ENCODE peak calls at places on chromosomes 2 and 18, in four cellular contexts. L is fibroblast of lung, G is hepatocyte, M is GM23338. Q is an unnamed sample.

GRCh38 chr2:233139875-233140585 is 79.9 kb downstream of the INPP5D start:
- DNase-seq in L (no peak), G (no peak), M (no peak), Q (no peak)

GRCh38 chr2:68689553-68690537 is 44.8 kb upstream of the ARHGAP25 start:
- DNase-seq in L (no peak), G (no peak), M (no peak), Q (no peak)

GRCh38 chr18:48953096-48953706 is 2.4 kb upstream of the SMAD7 start:
- DNase-seq in L (no peak), G (no peak), M (no peak), Q (no peak)

GRCh38 chr18:40882468-40882867 is 1072.6 kb upstream of the PIK3C3 start:
- DNase-seq in L (no peak), G (no peak), M (no peak), Q (no peak)

GRCh38 chr18:12236934-12237832 is 17.0 kb upstream of the CIDEA start:
- DNase-seq in L (peak; percentile 53), G (peak; percentile 84), M (peak; percentile 84), Q (peak; percentile 16)

GRCh38 chr18:12765586-12765985 is 62.7 kb downstream of the PSMG2 start:
- DNase-seq in L (no peak), G (no peak), M (no peak), Q (no peak)

GRCh38 chr18:74289137-74289536 is 2.6 kb downstream of the CYB5A start:
- DNase-seq in L (peak; percentile 34), G (no peak), M (no peak), Q (no peak)

GRCh38 chr2:235609321-235609720 is 115.5 kb downstream of the AGAP1 start:
- DNase-seq in L (no peak), G (no peak), M (no peak), Q (no peak)

GRCh38 chr18:39796413-39796812 is 2158.6 kb upstream of the PIK3C3 start:
- DNase-seq in L (peak; percentile 34), G (peak; percentile 46), M (no peak), Q (no peak)

GRCh38 chr2:237561221-237561620 is 5.2 kb upstream of the PRLH start:
- DNase-seq in L (no peak), G (no peak), M (no peak), Q (no peak)

GRCh38 chr18:3935316-3935715 is 485.3 kb downstream of the TGIF1 start:
- DNase-seq in L (peak; percentile 45), G (no peak), M (peak; percentile 21), Q (no peak)

GRCh38 chr2:30127016-30127893 is 19.6 kb upstream of the YPEL5 start:
- DNase-seq in L (peak; percentile 25), G (no peak), M (no peak), Q (peak; percentile 34)

GRCh38 chr2:52512760-52513159 is 1254.8 kb upstream of the CHAC2 start:
- DNase-seq in L (no peak), G (no peak), M (no peak), Q (no peak)

DNA sequence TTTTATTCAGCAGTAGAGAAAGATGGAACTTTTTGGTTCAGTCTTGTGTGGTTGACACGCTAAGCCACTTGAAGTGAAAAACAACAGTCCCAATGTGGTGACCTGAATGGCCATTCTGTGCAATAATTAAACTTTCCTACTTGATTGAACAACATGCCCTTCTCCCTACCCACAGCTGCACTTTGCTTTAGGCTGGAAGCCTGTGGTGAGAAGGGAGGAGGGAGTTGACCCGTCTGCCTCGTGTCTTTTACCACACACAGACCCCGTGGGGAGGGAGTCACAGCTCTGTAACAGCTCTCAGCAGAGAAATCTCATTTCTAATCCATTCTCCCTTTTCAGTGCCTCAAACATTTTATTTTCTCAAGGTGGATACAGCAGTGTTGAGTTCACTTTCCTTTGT is 138.2 kb upstream of the PKDCC start:
- DNase-seq in L (no peak), G (no peak), M (no peak), Q (no peak)
- H3K4me2 ChIP-seq in L (no peak overlapping the region), G (no peak overlapping the region), M (no peak overlapping the region), Q (no peak overlapping the region)

GRCh38 chr2:73993376-73993775 is 8.7 kb downstream of the TET3 start:
- DNase-seq in L (no peak), G (no peak), M (no peak), Q (no peak)

GRCh38 chr2:73993799-73994543 is 9.3 kb downstream of the TET3 start:
- DNase-seq in L (no peak), G (no peak), M (no peak), Q (no peak)

GRCh38 chr2:73992036-73992435 is 7.3 kb downstream of the TET3 start:
- DNase-seq in L (no peak), G (no peak), M (no peak), Q (no peak)

GRCh38 chr2:73995810-73996209 is 11.1 kb downstream of the TET3 start:
- DNase-seq in L (no peak), G (no peak), M (no peak), Q (no peak)

GRCh38 chr2:73994544-73994831 is 9.8 kb downstream of the TET3 start:
- DNase-seq in L (no peak), G (no peak), M (no peak), Q (no peak)
- H4K20me1 ChIP-seq in L (no peaks in the 10 kb centered on the region), G (peaks cover 56% of the 10 kb centered on the region), M (peaks cover 50% of the 10 kb centered on the region), Q (peaks cover 74% of the 10 kb centered on the region)

GRCh38 chr2:178066324-178066723 is 6.3 kb downstream of the PDE11A start:
- DNase-seq in L (no peak), G (no peak), M (no peak), Q (no peak)

GRCh38 chr2:178066890-178067669 is 5.5 kb downstream of the PDE11A start:
- DNase-seq in L (no peak), G (no peak), M (no peak), Q (peak; percentile 36)

GRCh38 chr2:178059656-178060055 is 12.9 kb downstream of the PDE11A start:
- DNase-seq in L (no peak), G (no peak), M (no peak), Q (no peak)

GRCh38 chr2:178068823-178069454 is 3.6 kb downstream of the PDE11A start:
- DNase-seq in L (no peak), G (no peak), M (no peak), Q (no peak)

DNA sequence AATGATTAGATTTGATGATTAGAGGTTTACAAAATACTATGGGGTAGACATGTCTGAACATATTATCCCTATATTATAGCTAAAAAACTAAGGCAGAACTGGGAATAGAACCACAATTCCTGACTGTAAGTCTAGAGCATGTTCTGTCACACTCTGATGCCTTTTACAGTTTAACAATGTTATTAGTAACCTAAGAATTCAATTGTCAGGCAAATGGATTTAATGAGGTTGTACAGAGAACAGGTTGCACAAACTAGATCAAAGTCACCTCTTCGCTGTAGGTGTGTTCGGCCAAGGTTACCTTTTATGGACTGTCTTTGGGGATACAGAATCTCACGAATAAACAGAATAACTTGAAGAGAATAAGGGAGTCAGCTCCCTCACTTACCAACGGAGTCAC is 8.5 kb downstream of the PDE11A start:
- DNase-seq in L (no peak), G (no peak), M (no peak), Q (no peak)
- TF ChIP-seq EZH2 in L (no peak), G (no peak), M (no peak), Q (no peak)

GRCh38 chr18:38329145-38329544 is 763.5 kb upstream of the CELF4 start:
- DNase-seq in L (no peak), G (no peak), M (no peak), Q (no peak)
- H3K4me2 ChIP-seq in L (no peak overlapping the region), G (no peak overlapping the region), M (no peak overlapping the region), Q (no peak overlapping the region)

GRCh38 chr2:148719195-148719749 is 74.7 kb downstream of the EPC2 start:
- DNase-seq in L (no peak), G (no peak), M (no peak), Q (no peak)
- H4K20me1 ChIP-seq in L (no peaks in the 10 kb centered on the region), G (peaks cover 71% of the 10 kb centered on the region), M (peaks cover 6% of the 10 kb centered on the region), Q (peaks cover 96% of the 10 kb centered on the region)

DNA sequence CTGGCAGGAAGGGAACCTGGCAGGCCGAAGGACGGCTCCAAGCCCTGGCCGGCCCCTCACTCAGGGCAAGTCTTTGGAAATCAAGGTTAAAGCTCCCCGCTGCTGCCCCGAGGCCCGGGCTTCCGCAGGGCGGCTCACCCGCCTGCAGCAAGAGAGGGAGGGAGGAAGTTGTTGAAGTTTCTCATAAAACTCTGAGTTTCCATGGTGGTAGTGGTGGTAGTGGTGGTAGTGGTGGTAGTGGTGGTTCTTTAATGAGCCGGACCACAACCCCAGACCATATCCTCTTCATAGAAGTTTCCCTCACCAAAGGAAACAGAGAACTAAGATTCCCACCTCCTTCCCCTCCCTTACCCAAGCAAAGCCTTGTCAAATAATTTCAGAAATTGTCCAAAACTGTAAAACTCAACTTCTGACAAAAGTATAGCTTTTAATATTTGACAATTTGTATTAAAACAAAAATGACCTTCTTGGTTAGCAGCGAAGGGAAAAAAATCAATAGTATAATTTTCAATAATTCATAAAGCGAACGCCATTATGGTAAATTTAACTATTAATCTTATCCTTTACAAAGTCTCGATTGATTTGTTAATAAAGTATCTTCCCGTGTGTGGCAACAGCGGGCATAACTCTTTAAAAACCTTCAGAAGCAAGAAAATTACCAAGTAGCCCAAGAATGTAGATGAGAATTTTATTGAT is 1.5 kb upstream of the HOXD10 start:
- DNase-seq in L (no peak), G (no peak), M (no peak), Q (no peak)
- TF ChIP-seq EZH2 in L (peak; percentile 65), G (peak; percentile 51), M (peak; percentile 81), Q (no peak)

GRCh38 chr2:201994973-201995638 is 38.5 kb upstream of the FZD7 start:
- DNase-seq in L (no peak), G (no peak), M (peak; percentile 53), Q (no peak)

GRCh38 chr2:201996006-201996405 is 37.6 kb upstream of the FZD7 start:
- DNase-seq in L (no peak), G (no peak), M (peak; percentile 98), Q (no peak)

GRCh38 chr2:201999289-201999688 is 34.4 kb upstream of the FZD7 start:
- DNase-seq in L (peak; percentile 57), G (no peak), M (no peak), Q (no peak)

GRCh38 chr2:201992960-201993359 is 40.7 kb upstream of the FZD7 start:
- DNase-seq in L (no peak), G (no peak), M (peak; percentile 24), Q (no peak)

GRCh38 chr2:201996681-201997254 is 36.9 kb upstream of the FZD7 start:
- DNase-seq in L (no peak), G (no peak), M (no peak), Q (no peak)
- H3K4me2 ChIP-seq in L (no peak overlapping the region), G (no peak overlapping the region), M (peak overlapping the region; percentile 24), Q (no peak overlapping the region)

GRCh38 chr2:74041182-74041581 is 56.5 kb downstream of the TET3 start:
- DNase-seq in L (no peak), G (no peak), M (no peak), Q (no peak)

GRCh38 chr2:74043345-74044329 is 58.9 kb downstream of the TET3 start:
- DNase-seq in L (no peak), G (no peak), M (peak; percentile 31), Q (no peak)

GRCh38 chr2:74042606-74043005 is 57.9 kb downstream of the TET3 start:
- DNase-seq in L (no peak), G (no peak), M (no peak), Q (no peak)

GRCh38 chr2:74039611-74040010 is 54.9 kb downstream of the TET3 start:
- DNase-seq in L (no peak), G (no peak), M (no peak), Q (no peak)

GRCh38 chr2:74041726-74042125 is 57.0 kb downstream of the TET3 start:
- DNase-seq in L (no peak), G (no peak), M (no peak), Q (no peak)
- H4K20me1 ChIP-seq in L (no peaks in the 10 kb centered on the region), G (peaks cover 45% of the 10 kb centered on the region), M (peaks cover 45% of the 10 kb centered on the region), Q (peaks cover 85% of the 10 kb centered on the region)

GRCh38 chr2:162926501-162926900 is 87.9 kb upstream of the KCNH7 start:
- DNase-seq in L (no peak), G (no peak), M (no peak), Q (peak; percentile 93)
- TF ChIP-seq EZH2 in L (no peak), G (no peak), M (no peak), Q (no peak)

Q was measured in astrocyte.